ENCODE peak calls at places on chromosomes 12 and 14, in nine cellular contexts. E is HFF-Myc; Y is IMR-90; W is effector memory CD4-positive, alpha-beta T cell; H is Caco-2; V is AG04450; U is GM12865; R is HL-60; T is MM.1S. J is an unnamed sample.

GRCh38 chr12:80176706-80177105 is 77.4 kb downstream of the OTOGL start:
- DNase-seq in E (no peak), U (no peak), Y (no peak), V (no peak), H (no peak), R (no peak), T (no peak), W (no peak), J (no peak)

GRCh38 chr12:107801150-107801549 is 26.6 kb downstream of the ASCL4 start:
- DNase-seq in R (no peak), T (no peak), W (no peak), H (no peak), E (no peak), Y (peak), U (no peak), V (no peak), J (no peak)

GRCh38 chr14:61860294-61860918 is 98.2 kb downstream of the SNAPC1 start:
- DNase-seq in W (peak), Y (peak), T (peak), V (no peak), U (peak), E (peak), R (no peak), H (peak), J (peak)

GRCh38 chr12:2266666-2267623 is 214.2 kb downstream of the CACNA1C start:
- DNase-seq in V (no peak), E (no peak), U (no peak), Y (no peak), R (no peak), W (no peak), T (no peak), H (peak), J (no peak)

GRCh38 chr14:87935081-87935828 is 57.7 kb downstream of the GALC start:
- DNase-seq in E (no peak), V (no peak), W (no peak), R (no peak), Y (no peak), U (no peak), T (no peak), H (no peak), J (no peak)

GRCh38 chr14:75822522-75823288 is 159.1 kb downstream of the TGFB3 start:
- DNase-seq in R (no peak), H (no peak), Y (peak), W (no peak), V (peak), E (peak), U (no peak), T (no peak), J (no peak)

GRCh38 chr14:59678352-59678751 is 101.7 kb upstream of the CCDC175 start:
- DNase-seq in Y (no peak), U (no peak), V (no peak), T (no peak), H (no peak), E (no peak), R (no peak), W (no peak), J (no peak)

GRCh38 chr12:71014180-71014785 is 93.7 kb upstream of the PTPRR start:
- DNase-seq in U (no peak), E (no peak), T (peak), H (peak), V (no peak), Y (peak), R (no peak), W (no peak), J (no peak)

GRCh38 chr14:50173891-50174290 is 57.5 kb downstream of the SOS2 start:
- DNase-seq in H (no peak), T (no peak), V (no peak), U (no peak), R (no peak), Y (peak), E (no peak), W (no peak), J (no peak)

GRCh38 chr14:68842298-68842697 is 49.4 kb upstream of the ZFP36L1 start:
- DNase-seq in H (no peak), Y (peak), V (no peak), R (no peak), E (no peak), W (no peak), U (no peak), T (no peak), J (no peak)

GRCh38 chr14:53304726-53305381 is 151.7 kb upstream of the DDHD1 start:
- DNase-seq in Y (peak), H (no peak), U (no peak), E (no peak), T (no peak), W (no peak), V (peak), R (no peak), J (no peak)

GRCh38 chr12:11879306-11879705 is 191.4 kb upstream of the BCL2L14 start:
- DNase-seq in H (no peak), U (no peak), Y (peak), E (no peak), R (no peak), V (peak), W (no peak), T (no peak), J (no peak)

GRCh38 chr12:33588082-33588712 is 148.6 kb upstream of the SYT10 start:
- DNase-seq in E (no peak), T (peak), R (peak), W (no peak), Y (no peak), V (no peak), U (peak), H (peak), J (no peak)

GRCh38 chr14:83172363-83172762 is 1638.7 kb upstream of the SEL1L start:
- DNase-seq in V (peak), T (no peak), Y (peak), R (no peak), U (no peak), W (no peak), E (no peak), H (no peak), J (no peak)

GRCh38 chr14:100070310-100070709 is 5.1 kb downstream of the EVL start:
- DNase-seq in T (no peak), W (no peak), U (no peak), H (no peak), R (no peak), V (no peak), E (no peak), Y (no peak), J (peak)

GRCh38 chr14:95862243-95862642 is 14.4 kb upstream of the TUNAR start:
- DNase-seq in E (no peak), Y (peak), U (no peak), H (peak), R (no peak), V (no peak), T (no peak), W (no peak), J (no peak)

GRCh38 chr14:21103710-21104447 is 3.0 kb downstream of the TMEM253 start:
- DNase-seq in E (peak), U (peak), Y (peak), W (peak), H (peak), T (peak), R (peak), V (peak), J (peak)

GRCh38 chr14:34710744-34711143 is 3.6 kb downstream of the CFL2 start:
- DNase-seq in V (no peak), R (no peak), E (no peak), Y (peak), H (no peak), U (no peak), T (no peak), W (no peak), J (no peak)

GRCh38 chr12:60173213-60174170 is 577.7 kb downstream of the SLC16A7 start:
- DNase-seq in T (no peak), V (no peak), H (no peak), E (no peak), U (no peak), W (no peak), Y (no peak), R (peak), J (no peak)

GRCh38 chr12:90102957-90103652 is 394.5 kb upstream of the ATP2B1 start:
- DNase-seq in H (peak), Y (peak), R (no peak), E (no peak), T (peak), V (no peak), W (peak), U (peak), J (peak)

GRCh38 chr12:24904871-24905270 is 44.0 kb downstream of the BCAT1 start:
- DNase-seq in U (no peak), V (no peak), E (no peak), H (no peak), Y (no peak), R (no peak), T (no peak), W (no peak), J (no peak)

GRCh38 chr12:131471271-131471905 is 239.5 kb upstream of the SFSWAP start:
- DNase-seq in E (no peak), H (no peak), V (no peak), U (no peak), Y (no peak), R (no peak), T (no peak), W (no peak), J (no peak)

GRCh38 chr12:20798561-20798960 is 11.9 kb upstream of the SLCO1B3 start:
- DNase-seq in Y (no peak), U (peak), H (peak), T (peak), E (no peak), R (no peak), V (no peak), W (no peak), J (no peak)

GRCh38 chr12:97026901-97027300 is 119.8 kb downstream of the NEDD1 start:
- DNase-seq in V (no peak), R (no peak), H (no peak), U (no peak), W (no peak), Y (no peak), T (no peak), E (no peak), J (no peak)

GRCh38 chr14:50874842-50875241 is 3.0 kb downstream of the ABHD12B start:
- DNase-seq in T (no peak), E (no peak), U (no peak), R (no peak), Y (no peak), W (no peak), V (no peak), H (no peak), J (no peak)

GRCh38 chr12:93048646-93049045 is 119.6 kb upstream of the EEA1 start:
- DNase-seq in V (no peak), H (peak), W (no peak), Y (no peak), T (no peak), E (no peak), U (no peak), R (no peak), J (peak)

GRCh38 chr14:80395031-80395430 is 183.7 kb upstream of the DIO2 start:
- DNase-seq in E (no peak), U (no peak), R (no peak), V (no peak), Y (peak), W (no peak), T (no peak), H (no peak), J (no peak)

GRCh38 chr12:25482637-25483036 is 70.4 kb downstream of the LMNTD1 start:
- DNase-seq in U (no peak), W (no peak), Y (no peak), T (no peak), E (no peak), R (no peak), H (no peak), V (no peak), J (no peak)

GRCh38 chr14:68663385-68664076 is 129.3 kb downstream of the ZFP36L1 start:
- DNase-seq in U (peak), W (no peak), R (no peak), Y (peak), H (no peak), T (no peak), E (no peak), V (no peak), J (no peak)

GRCh38 chr12:121797937-121798801 is 4.7 kb upstream of the RHOF start:
- DNase-seq in H (no peak), T (no peak), R (no peak), U (no peak), E (no peak), W (no peak), Y (peak), V (no peak), J (no peak)

GRCh38 chr14:74582910-74583581 is 29.0 kb downstream of the LTBP2 start:
- DNase-seq in E (no peak), Y (peak), U (no peak), T (no peak), W (no peak), R (no peak), V (no peak), H (no peak), J (no peak)

GRCh38 chr14:89331398-89331797 is 85.6 kb downstream of the FOXN3 start:
- DNase-seq in V (no peak), W (no peak), R (no peak), H (no peak), T (no peak), E (no peak), Y (no peak), U (peak), J (no peak)

GRCh38 chr12:50059440-50060119 is 2.2 kb downstream of the ASIC1 start:
- DNase-seq in U (peak), V (no peak), H (no peak), W (no peak), T (no peak), E (no peak), Y (peak), R (peak), J (peak)

GRCh38 chr12:89994901-89995300 is 286.3 kb upstream of the ATP2B1 start:
- DNase-seq in V (no peak), U (no peak), E (no peak), Y (no peak), H (no peak), R (no peak), T (no peak), W (no peak), J (no peak)

GRCh38 chr12:64181504-64182291 is 40.4 kb downstream of the KICS2 start:
- DNase-seq in V (peak), W (no peak), H (peak), E (peak), U (peak), T (no peak), R (no peak), Y (peak), J (no peak)

GRCh38 chr14:103543140-103543539 is 14.1 kb downstream of the TRMT61A start:
- DNase-seq in T (no peak), Y (no peak), W (no peak), H (no peak), R (no peak), V (no peak), E (no peak), U (no peak), J (no peak)

GRCh38 chr12:84912191-84913142 is at the start of gene SLC6A15:
- DNase-seq in T (peak), R (no peak), W (no peak), H (no peak), V (no peak), Y (peak), E (peak), U (peak), J (no peak)

GRCh38 chr14:86257973-86258372 is 728.0 kb downstream of the FLRT2 start:
- DNase-seq in E (no peak), R (no peak), H (no peak), T (peak), U (no peak), Y (no peak), V (no peak), W (no peak), J (no peak)
- H3K4me3 ChIP-seq in E (no peak), R (no peak), H (no peak), T (no peak), U (no peak), Y (no peak), V (no peak), W (no peak), J (no peak)

GRCh38 chr12:124863409-124864325 is at the start of gene SCARB1:
- DNase-seq in U (peak), R (peak), Y (peak), W (peak), H (peak), T (peak), E (peak), V (peak), J (peak)

GRCh38 chr12:124864326-124864752 is 675 bp upstream of the SCARB1 start:
- DNase-seq in W (no peak), E (no peak), U (no peak), V (no peak), R (no peak), Y (no peak), H (no peak), T (no peak), J (no peak)

GRCh38 chr12:124862768-124863408 is 776 bp downstream of the SCARB1 start:
- DNase-seq in Y (no peak), R (no peak), T (peak), U (peak), W (no peak), H (peak), E (no peak), V (no peak), J (no peak)

GRCh38 chr12:124861492-124861891 is 2.2 kb downstream of the SCARB1 start:
- DNase-seq in U (peak), E (peak), T (no peak), W (no peak), R (no peak), Y (no peak), H (no peak), V (no peak), J (no peak)

DNA sequence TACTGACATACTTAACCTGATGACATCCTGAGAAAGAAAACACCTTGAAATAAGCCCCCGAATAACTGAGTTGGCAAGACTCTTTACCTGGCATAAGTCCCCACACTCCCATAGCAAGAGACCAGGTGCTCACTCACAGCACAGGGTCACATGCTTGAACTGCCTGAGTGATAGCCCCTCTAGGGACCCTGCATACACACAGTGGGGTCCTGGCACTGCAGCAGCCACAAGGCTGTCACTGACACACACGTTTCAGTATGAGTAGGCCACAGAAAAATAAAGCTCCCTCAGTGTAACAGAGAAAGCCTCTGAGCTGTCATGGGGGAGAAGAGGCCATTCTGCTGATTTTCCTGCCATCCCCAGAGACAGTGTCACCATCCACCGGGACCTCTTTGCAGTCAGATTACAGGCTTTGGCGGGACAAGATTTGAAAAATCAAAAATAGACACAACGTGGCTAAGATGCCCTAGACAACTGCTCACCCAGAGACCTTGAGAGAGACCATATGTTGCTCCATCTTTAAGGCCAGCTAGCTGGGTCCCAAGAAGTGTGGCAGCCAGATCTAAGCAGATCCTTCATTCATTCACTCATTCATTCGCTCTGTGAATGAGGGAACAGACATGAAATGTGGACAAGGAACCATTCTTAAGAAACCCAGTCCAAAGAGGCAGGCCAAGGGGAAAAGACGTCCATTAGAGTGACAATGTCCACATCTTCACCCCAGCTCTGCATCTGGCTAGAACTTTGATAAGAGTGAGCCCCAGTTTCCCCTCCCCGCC is 1.6 kb downstream of the SCARB1 start:
- DNase-seq in Y (no peak), W (no peak), E (no peak), R (no peak), H (no peak), U (peak), T (no peak), V (no peak), J (no peak)
- H3K4me3 ChIP-seq in Y (no peak), W (no peak), E (peak), R (peak), H (peak), U (peak), T (peak), V (no peak), J (no peak)

GRCh38 chr12:56338643-56339422 is at the start of gene IL23A:
- DNase-seq in W (peak), H (no peak), U (peak), R (no peak), E (no peak), V (no peak), T (peak), Y (peak), J (peak)
- H3K4me3 ChIP-seq in W (peak), H (no peak), U (peak), R (no peak), E (no peak), V (no peak), T (peak), Y (no peak), J (peak)

GRCh38 chr12:58905422-58905821 is 14.9 kb downstream of the LRIG3 start:
- DNase-seq in W (no peak), H (no peak), E (no peak), U (no peak), T (no peak), V (no peak), Y (no peak), R (no peak), J (no peak)
- H3K4me3 ChIP-seq in W (no peak), H (no peak), E (no peak), U (no peak), T (no peak), V (no peak), Y (no peak), R (no peak), J (no peak)

DNA sequence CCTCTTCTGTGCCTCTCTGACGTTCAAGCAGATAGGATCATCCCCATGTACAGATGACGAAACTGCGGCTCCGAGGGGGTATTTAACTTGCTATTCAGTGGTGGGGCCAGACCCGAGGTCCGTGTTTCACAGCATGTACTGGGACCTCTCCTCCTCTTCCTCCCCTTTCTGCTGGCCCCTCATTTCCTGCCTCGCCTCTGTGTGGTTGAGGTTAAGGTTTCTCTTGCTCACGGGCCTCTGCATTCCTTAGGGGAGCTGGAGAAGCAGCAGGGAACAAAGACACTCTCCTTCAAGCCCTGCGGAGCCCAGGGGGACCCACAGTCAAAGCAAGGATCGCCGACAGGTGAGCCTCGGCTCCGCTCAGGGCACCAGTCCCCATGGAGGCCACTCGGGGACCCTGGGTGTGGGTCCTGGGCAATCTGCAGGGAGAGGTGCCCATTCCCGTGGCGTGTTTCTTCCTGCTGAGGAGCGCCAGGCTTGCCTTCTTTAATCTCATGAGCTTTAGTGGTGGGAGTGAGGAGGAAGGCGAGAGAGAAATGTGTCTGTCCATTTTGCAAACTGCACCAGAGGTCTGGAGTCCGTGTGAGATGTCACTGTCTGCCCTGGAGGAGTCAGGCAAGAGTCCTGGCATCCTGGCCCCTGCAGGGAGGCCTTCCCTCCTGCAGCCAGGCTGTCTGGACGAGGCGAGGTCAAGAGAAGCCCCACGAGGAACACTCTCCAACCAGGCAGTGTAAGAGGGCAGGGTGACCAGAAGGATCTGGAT is 45.0 kb downstream of the SLC6A12 start:
- DNase-seq in E (no peak), U (no peak), Y (peak), T (no peak), H (no peak), V (no peak), R (no peak), W (no peak), J (no peak)
- H3K4me3 ChIP-seq in E (no peak), U (no peak), Y (no peak), T (no peak), H (no peak), V (no peak), R (no peak), W (no peak), J (no peak)

GRCh38 chr12:51848843-51849735 is 571 bp upstream of the FIGNL2 start:
- DNase-seq in T (no peak), Y (no peak), E (no peak), W (no peak), U (no peak), R (no peak), H (peak), V (no peak), J (no peak)
- H3K4me3 ChIP-seq in T (no peak), Y (no peak), E (no peak), W (no peak), U (no peak), R (no peak), H (peak), V (no peak), J (no peak)

GRCh38 chr12:106342397-106343212 is 14.9 kb upstream of the POLR3B start:
- DNase-seq in R (no peak), Y (peak), T (no peak), H (no peak), V (no peak), U (no peak), W (no peak), E (peak), J (no peak)
- H3K4me3 ChIP-seq in R (no peak), Y (peak), T (no peak), H (no peak), V (peak), U (no peak), W (no peak), E (no peak), J (no peak)

J was measured in naive thymus-derived CD4-positive, alpha-beta T cell.